ENCODE peak calls at places on chromosomes 6 and 20, in four cellular contexts. L is IMR-90, D is trophoblast cell, S is neuronal stem cell. V is an unnamed sample.

GRCh38 chr20:53599378-53599777 is 5.7 kb upstream of the ZNF217 start:
- DNase-seq in L (no peak), D (no peak), S (no peak), V (no peak)

GRCh38 chr20:2300420-2300819 is 4.6 kb downstream of the TGM3 start:
- DNase-seq in L (no peak), D (no peak), S (no peak), V (no peak)

GRCh38 chr6:139289233-139289632 is 2.6 kb downstream of the TXLNB start:
- DNase-seq in L (no peak), D (no peak), S (no peak), V (no peak)

GRCh38 chr20:38128691-38129090 is 36.4 kb downstream of the TGM2 start:
- DNase-seq in L (no peak), D (no peak), S (no peak), V (no peak)

GRCh38 chr20:47368301-47368700 is 11.8 kb upstream of the ZMYND8 start:
- DNase-seq in L (no peak), D (no peak), S (no peak), V (no peak)

GRCh38 chr6:148240866-148241477 is 101.7 kb upstream of the SASH1 start:
- DNase-seq in L (peak; percentile 25), D (peak; percentile 70), S (no peak), V (no peak)

GRCh38 chr20:25507385-25508082 is 77.8 kb downstream of the NINL start:
- DNase-seq in L (no peak), D (no peak), S (no peak), V (no peak)

GRCh38 chr6:15527838-15528617 is 134.8 kb downstream of the DTNBP1 start:
- DNase-seq in L (peak; percentile 44), D (peak; percentile 54), S (no peak), V (no peak)

GRCh38 chr20:48406462-48407235 is 421.1 kb downstream of the PREX1 start:
- DNase-seq in L (no peak), D (no peak), S (no peak), V (no peak)

GRCh38 chr6:7343546-7344475 is 30.8 kb upstream of the SSR1 start:
- DNase-seq in L (no peak), D (peak; percentile 66), S (no peak), V (no peak)

GRCh38 chr6:170106906-170107525 is 183.9 kb downstream of the DLL1 start:
- DNase-seq in L (no peak), D (no peak), S (no peak), V (no peak)

GRCh38 chr6:17448165-17448564 is 54.8 kb downstream of the CAP2 start:
- DNase-seq in L (peak; percentile 53), D (peak; percentile 26), S (no peak), V (peak; percentile 20)

GRCh38 chr20:44979090-44979621 is 12.8 kb downstream of the STK4 start:
- DNase-seq in L (peak; percentile 61), D (peak; percentile 56), S (no peak), V (peak; percentile 80)

GRCh38 chr6:92428443-92428842 is 990.9 kb downstream of the EPHA7 start:
- DNase-seq in L (no peak), D (no peak), S (no peak), V (no peak)

GRCh38 chr6:20217476-20217855 is 5.2 kb upstream of the MBOAT1 start:
- DNase-seq in L (no peak), D (no peak), S (no peak), V (no peak)

GRCh38 chr20:37343212-37343993 is 2.5 kb upstream of the SRC start:
- DNase-seq in L (no peak), D (no peak), S (no peak), V (no peak)

GRCh38 chr20:23508896-23509579 is 18.1 kb downstream of the CST8 start:
- DNase-seq in L (no peak), D (no peak), S (no peak), V (no peak)

GRCh38 chr6:88459224-88459623 is 293.1 kb upstream of the CNR1 start:
- DNase-seq in L (no peak), D (no peak), S (no peak), V (no peak)

GRCh38 chr20:56091635-56092180 is 86.4 kb upstream of the CBLN4 start:
- DNase-seq in L (no peak), D (peak; percentile 42), S (no peak), V (no peak)

GRCh38 chr6:52305948-52306767 is 21.6 kb upstream of the MCM3 start:
- DNase-seq in L (no peak), D (no peak), S (no peak), V (no peak)

GRCh38 chr6:6810727-6811126 is 222.2 kb downstream of the LY86 start:
- DNase-seq in L (no peak), D (no peak), S (no peak), V (no peak)

GRCh38 chr6:3819161-3820110 is 29.7 kb upstream of the FAM50B start:
- DNase-seq in L (no peak), D (peak; percentile 76), S (no peak), V (no peak)

GRCh38 chr20:9360427-9360826 is 154.0 kb upstream of the LAMP5 start:
- DNase-seq in L (peak; percentile 22), D (no peak), S (no peak), V (no peak)

GRCh38 chr20:24894488-24894887 is 54.6 kb upstream of the CST7 start:
- DNase-seq in L (no peak), D (no peak), S (no peak), V (no peak)

GRCh38 chr6:151254451-151255081 is 14.8 kb downstream of the AKAP12 start:
- DNase-seq in L (peak; percentile 33), D (peak; percentile 87), S (no peak), V (peak; percentile 50)

GRCh38 chr6:119096683-119097310 is 18.3 kb upstream of the FAM184A start:
- DNase-seq in L (peak; percentile 3), D (peak; percentile 85), S (no peak), V (no peak)

GRCh38 chr6:112691289-112691688 is 344.2 kb downstream of the RFPL4B start:
- DNase-seq in L (peak; percentile 91), D (no peak), S (no peak), V (peak; percentile 83)

GRCh38 chr6:145151624-145152023 is 583.7 kb downstream of the EPM2A start:
- DNase-seq in L (peak; percentile 5), D (no peak), S (no peak), V (no peak)

GRCh38 chr6:136647363-136647763 is 97.1 kb upstream of the MAP7 start:
- DNase-seq in L (peak; percentile 97), D (peak; percentile 57), S (no peak), V (peak; percentile 90)

GRCh38 chr6:153488267-153488666 is 357.2 kb upstream of the RGS17 start:
- DNase-seq in L (no peak), D (no peak), S (no peak), V (no peak)

GRCh38 chr20:62304331-62305148 is 1.7 kb downstream of the ADRM1 start:
- DNase-seq in L (no peak), D (peak; percentile 26), S (no peak), V (no peak)

GRCh38 chr20:62306440-62307187 is 3.8 kb downstream of the ADRM1 start:
- DNase-seq in L (no peak), D (no peak), S (no peak), V (no peak)

GRCh38 chr20:62307226-62308101 is 4.7 kb downstream of the ADRM1 start:
- DNase-seq in L (no peak), D (no peak), S (no peak), V (no peak)

GRCh38 chr20:62305149-62305764 is 2.5 kb downstream of the ADRM1 start:
- DNase-seq in L (no peak), D (no peak), S (no peak), V (peak; percentile 15)

DNA sequence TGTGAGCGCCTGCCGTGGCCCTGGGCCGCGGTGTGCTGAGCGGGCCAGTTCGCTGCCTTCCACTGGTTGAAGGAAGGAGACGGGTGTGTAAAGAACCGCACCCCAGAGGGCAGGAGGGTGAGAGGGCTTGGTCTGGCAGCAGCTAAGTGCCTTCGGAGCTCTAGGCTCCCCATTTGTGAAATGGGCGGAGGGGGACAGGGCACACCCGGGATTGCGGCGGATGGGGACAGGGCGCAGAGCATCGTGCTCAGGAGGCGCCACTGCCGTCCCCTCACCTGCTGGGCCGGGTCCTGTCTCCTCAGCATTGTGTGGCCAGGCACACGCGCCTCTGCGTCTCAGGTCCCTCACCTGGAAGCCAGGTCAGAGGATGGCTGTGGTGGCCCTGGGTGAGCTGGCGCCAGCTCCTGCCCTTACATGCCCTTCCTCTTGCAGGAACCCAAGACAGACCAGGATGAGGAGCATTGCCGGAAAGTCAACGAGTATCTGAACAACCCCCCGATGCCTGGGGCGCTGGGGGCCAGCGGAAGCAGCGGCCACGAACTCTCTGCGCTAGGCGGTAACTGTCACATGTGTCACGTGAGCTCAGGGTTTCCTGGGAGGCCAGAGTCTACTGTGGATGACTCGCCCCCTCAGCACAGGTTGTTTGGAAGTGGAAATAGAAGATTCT is 3.1 kb downstream of the ADRM1 start:
- DNase-seq in L (no peak), D (no peak), S (no peak), V (no peak)
- H2BK5ac ChIP-seq in L (no peak overlapping the region), D (no peak overlapping the region), S (peak overlapping the region; percentile 67), V (no peak overlapping the region)

GRCh38 chr6:34195726-34196115 is 41.0 kb upstream of the HMGA1 start:
- DNase-seq in L (no peak), D (no peak), S (no peak), V (no peak)
- H3K4ac ChIP-seq in L (peak overlapping the region; percentile 76), D (no peak overlapping the region), S (no peak overlapping the region), V (no peak overlapping the region)

GRCh38 chr20:57288676-57289075 is 22.2 kb upstream of the BMP7 start:
- DNase-seq in L (no peak), D (no peak), S (no peak), V (no peak)
- H3K27me3 ChIP-seq in L (peaks cover 14% of the 10 kb centered on the region), D (no peaks in the 10 kb centered on the region), S (no peaks in the 10 kb centered on the region), V (peaks cover 94% of the 10 kb centered on the region)

GRCh38 chr6:26197736-26198625 is 110.8 kb downstream of the HFE start:
- DNase-seq in L (peak; percentile 27), D (peak; percentile 38), S (no peak), V (peak; percentile 52)

GRCh38 chr6:26198626-26199056 is 111.4 kb downstream of the HFE start:
- DNase-seq in L (peak; percentile 26), D (no peak), S (no peak), V (no peak)

GRCh38 chr6:26199057-26199772 is 112.0 kb downstream of the HFE start:
- DNase-seq in L (peak; percentile 97), D (peak; percentile 97), S (peak; percentile 87), V (peak; percentile 98)

GRCh38 chr6:26200918-26201721 is 113.9 kb downstream of the HFE start:
- DNase-seq in L (no peak), D (no peak), S (peak; percentile 54), V (no peak)

GRCh38 chr6:26199773-26200728 is 112.8 kb downstream of the HFE start:
- DNase-seq in L (peak; percentile 38), D (peak; percentile 61), S (no peak), V (peak; percentile 75)
- H2BK5ac ChIP-seq in L (peak overlapping the region; percentile 67), D (peak overlapping the region; percentile 60), S (peak overlapping the region; percentile 40), V (no peak overlapping the region)

DNA sequence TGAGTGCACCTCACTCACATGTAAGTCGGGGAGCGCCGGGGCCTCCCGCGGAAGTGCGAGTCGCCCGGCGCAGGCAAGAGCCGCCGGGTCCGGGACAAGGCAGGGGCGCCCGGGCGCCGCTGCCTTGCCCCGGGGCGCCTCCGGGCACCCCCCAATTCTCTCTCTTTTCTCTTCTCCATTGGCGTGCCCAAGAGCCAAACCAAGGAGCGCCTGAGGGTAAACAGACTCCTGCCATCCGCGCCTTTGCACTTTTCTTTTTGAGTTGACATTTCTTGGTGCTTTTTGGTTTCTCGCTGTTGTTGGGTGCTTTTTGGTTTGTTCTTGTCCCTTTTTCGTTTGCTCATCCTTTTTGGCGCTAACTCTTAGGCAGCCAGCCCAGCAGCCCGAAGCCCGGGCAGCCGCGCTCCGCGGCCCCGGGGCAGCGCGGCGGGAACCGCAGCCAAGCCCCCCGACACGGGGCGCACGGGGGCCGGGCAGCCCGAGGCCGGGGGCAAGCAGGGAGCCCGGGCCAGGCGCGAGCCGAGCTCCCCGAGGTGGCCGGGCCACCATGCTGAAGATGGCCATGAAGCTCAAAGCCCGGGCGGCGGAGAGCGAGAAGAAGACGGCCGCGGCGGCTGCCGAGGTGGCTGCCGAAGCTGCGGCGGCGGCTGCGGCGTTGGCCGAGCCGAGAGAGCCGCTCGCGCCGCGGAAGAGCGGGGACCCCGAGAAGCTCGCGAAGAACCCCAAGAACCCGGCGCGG is 37.0 kb downstream of the GNAS start:
- DNase-seq in L (no peak), D (peak; percentile 64), S (no peak), V (no peak)
- H3K4ac ChIP-seq in L (no peak overlapping the region), D (peak overlapping the region; percentile 25), S (no peak overlapping the region), V (no peak overlapping the region)